ENCODE peak calls at places on chromosomes 11 and 22, in nine cellular contexts. N is tibial nerve, I is transverse colon, K is foreskin fibroblast, B is body of pancreas, O is pancreas, F is uterus, J is lower leg skin, D is mucosa of descending colon. C is an unnamed sample.

GRCh38 chr11:119185916-119186634 is 800 bp downstream of the NHERF4 start:
- DNase-seq in N (no peak), I (no peak), K (no peak), B (no peak), O (no peak), F (no peak), J (no peak), D (no peak), C (no peak)

GRCh38 chr11:120013325-120014250 is 124.3 kb downstream of the TRIM29 start:
- DNase-seq in N (no peak), I (peak), K (peak), B (peak), O (peak), F (no peak), J (no peak), D (peak), C (no peak)

GRCh38 chr22:31899661-31900060 is 44.7 kb upstream of the YWHAH start:
- DNase-seq in N (no peak), I (no peak), K (no peak), B (no peak), O (no peak), F (no peak), J (no peak), D (no peak), C (no peak)

GRCh38 chr11:65321828-65322495 is 7.3 kb downstream of the CDC42EP2 start:
- DNase-seq in N (peak), I (no peak), K (peak), B (no peak), O (no peak), F (peak), J (peak), D (no peak), C (no peak)

GRCh38 chr22:37661160-37661924 is 2.8 kb downstream of the PDXP start:
- DNase-seq in N (no peak), I (no peak), K (peak), B (no peak), O (no peak), F (peak), J (no peak), D (peak), C (no peak)

GRCh38 chr11:31655483-31655882 is 145.9 kb downstream of the ELP4 start:
- DNase-seq in N (no peak), I (no peak), K (peak), B (no peak), O (no peak), F (no peak), J (no peak), D (no peak), C (no peak)

GRCh38 chr22:43213066-43213465 is 26.1 kb upstream of the TTLL12 start:
- DNase-seq in N (no peak), I (no peak), K (no peak), B (no peak), O (no peak), F (no peak), J (no peak), D (peak), C (no peak)

GRCh38 chr11:10327254-10327653 is 22.4 kb downstream of the ADM start:
- DNase-seq in N (no peak), I (no peak), K (peak), B (no peak), O (no peak), F (no peak), J (no peak), D (no peak), C (no peak)

GRCh38 chr11:7668911-7669310 is 4.4 kb downstream of the CYB5R2 start:
- DNase-seq in N (no peak), I (no peak), K (no peak), B (no peak), O (no peak), F (no peak), J (no peak), D (no peak), C (no peak)

GRCh38 chr11:22713336-22713735 is 46.9 kb downstream of the GAS2 start:
- DNase-seq in N (no peak), I (no peak), K (no peak), B (no peak), O (no peak), F (no peak), J (no peak), D (no peak), C (no peak)

GRCh38 chr11:20712912-20713311 is 43.5 kb downstream of the NELL1 start:
- DNase-seq in N (no peak), I (no peak), K (no peak), B (no peak), O (no peak), F (no peak), J (no peak), D (no peak), C (no peak)
- TF ChIP-seq CTCF in N (no peak), I (no peak), K (no peak), B (no peak), O (no peak), F (no peak), J (no peak), D (no peak), C (no peak)

DNA sequence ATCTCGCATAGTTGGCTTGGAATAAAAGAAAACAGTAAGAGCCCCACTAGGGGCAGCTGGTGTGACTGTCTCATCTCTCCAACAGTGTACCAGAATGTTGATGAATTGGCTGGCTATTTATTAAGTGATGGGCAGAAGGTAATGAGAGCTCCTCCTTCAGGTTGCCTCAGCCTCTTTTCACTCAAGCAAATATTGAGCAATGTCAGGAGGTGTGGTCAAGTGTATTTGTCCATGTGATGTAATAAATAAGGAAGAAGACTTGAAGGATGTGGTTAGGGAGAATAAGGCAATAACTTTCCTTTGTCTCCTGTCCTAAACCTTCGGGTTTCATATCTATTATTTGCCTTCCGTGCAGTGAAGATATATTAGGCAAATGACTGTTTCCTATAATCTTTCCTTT is at the start of gene TCN1:
- DNase-seq in N (no peak), I (no peak), K (no peak), B (no peak), O (no peak), F (no peak), J (no peak), D (no peak), C (peak)
- TF ChIP-seq CTCF in N (no peak), I (no peak), K (no peak), B (no peak), O (no peak), F (no peak), J (no peak), D (no peak), C (no peak)

GRCh38 chr11:102794382-102794781 is 3.6 kb downstream of the MMP1 start:
- DNase-seq in N (no peak), I (no peak), K (peak), B (no peak), O (no peak), F (no peak), J (no peak), D (no peak), C (no peak)
- TF ChIP-seq CTCF in N (no peak), I (no peak), K (peak), B (no peak), O (no peak), F (no peak), J (no peak), D (no peak), C (peak)

GRCh38 chr22:34975721-34976120 is 90.2 kb upstream of the ISX start:
- DNase-seq in N (no peak), I (no peak), K (no peak), B (no peak), O (no peak), F (no peak), J (no peak), D (no peak), C (no peak)
- TF ChIP-seq CTCF in N (no peak), I (no peak), K (peak), B (no peak), O (no peak), F (no peak), J (no peak), D (no peak), C (no peak)